ENCODE peak calls at places on chromosomes 4 and X, in five cellular contexts. E, Q, R, G and L are unnamed samples.
A peak's percentile ranks its signal among the peaks of the same experiment; 100 is the strongest.

GRCh38 chr4:166252487-166253402 is 379.7 kb downstream of the TLL1 start:
- DNase-seq in E (no peak), Q (no peak), R (peak; percentile 51), G (no peak), L (no peak)

GRCh38 chr4:77629885-77630284 is 24.3 kb downstream of the CXCL13 start:
- DNase-seq in E (no peak), Q (no peak), R (no peak), G (no peak), L (no peak)

GRCh38 chrX:124086411-124086810 is 124.9 kb downstream of the STAG2 start:
- DNase-seq in E (no peak), Q (no peak), R (no peak), G (peak; percentile 36), L (no peak)

GRCh38 chr4:156019238-156019637 is 65.6 kb upstream of the CTSO start:
- DNase-seq in E (no peak), Q (no peak), R (no peak), G (no peak), L (no peak)

GRCh38 chr4:65370709-65371108 is 299.6 kb downstream of the EPHA5 start:
- DNase-seq in E (no peak), Q (no peak), R (no peak), G (no peak), L (no peak)

GRCh38 chr4:6021831-6022606 is 3.8 kb upstream of the C4orf50 start:
- DNase-seq in E (no peak), Q (no peak), R (no peak), G (no peak), L (no peak)

GRCh38 chrX:20664774-20665173 is 398.1 kb upstream of the RPS6KA3 start:
- DNase-seq in E (no peak), Q (no peak), R (no peak), G (no peak), L (no peak)

GRCh38 chr4:74311696-74312313 is 3.5 kb downstream of the EPGN start:
- DNase-seq in E (peak; percentile 2), Q (no peak), R (peak; percentile 84), G (no peak), L (peak; percentile 3)

GRCh38 chr4:124230268-124230667 is 482.3 kb downstream of the ANKRD50 start:
- DNase-seq in E (no peak), Q (no peak), R (no peak), G (no peak), L (no peak)

GRCh38 chrX:149527705-149528104 is 13.1 kb upstream of the EOLA1 start:
- DNase-seq in E (no peak), Q (no peak), R (peak; percentile 49), G (peak; percentile 11), L (no peak)

GRCh38 chr4:86960557-86960959 is 25.7 kb downstream of the AFF1 start:
- DNase-seq in E (no peak), Q (no peak), R (peak; percentile 65), G (no peak), L (no peak)

GRCh38 chr4:4574792-4575191 is 32.9 kb upstream of the STX18 start:
- DNase-seq in E (no peak), Q (no peak), R (peak; percentile 98), G (peak; percentile 26), L (no peak)